ENCODE peak calls at places on chromosome 4, in four cellular contexts. B, F, J and N are unnamed samples.

GRCh38 chr4:21879187-21879586 is 69.4 kb downstream of the KCNIP4 start:
- DNase-seq in B (peak), F (no peak), J (no peak), N (peak)

GRCh38 chr4:126777649-126778048 is 855.1 kb upstream of the INTU start:
- DNase-seq in B (no peak), F (peak), J (no peak), N (peak)

GRCh38 chr4:55554453-55555030 is 7.8 kb upstream of the CLOCK start:
- DNase-seq in B (peak), F (no peak), J (peak), N (peak)

GRCh38 chr4:143531368-143531767 is 17.9 kb downstream of the SMARCA5 start:
- DNase-seq in B (peak), F (peak), J (no peak), N (peak)

GRCh38 chr4:21811576-21811975 is 137.0 kb downstream of the KCNIP4 start:
- DNase-seq in B (peak), F (no peak), J (no peak), N (no peak)

GRCh38 chr4:110442309-110442708 is 33.6 kb upstream of the ENPEP start:
- DNase-seq in B (no peak), F (no peak), J (no peak), N (no peak)

GRCh38 chr4:156633846-156634245 is 337.8 kb downstream of the PDGFC start:
- DNase-seq in B (no peak), F (no peak), J (no peak), N (no peak)

GRCh38 chr4:160129439-160129838 is 1026.6 kb downstream of the RAPGEF2 start:
- DNase-seq in B (no peak), F (no peak), J (peak), N (no peak)

GRCh38 chr4:72112514-72113156 is 80.8 kb downstream of the NPFFR2 start:
- DNase-seq in B (peak), F (peak), J (peak), N (peak)

GRCh38 chr4:41977709-41978108 is 3.8 kb upstream of the DCAF4L1 start:
- DNase-seq in B (no peak), F (no peak), J (no peak), N (peak)

GRCh38 chr4:87423313-87424031 is 1.1 kb downstream of the NUDT9 start:
- DNase-seq in B (no peak), F (no peak), J (no peak), N (no peak)

GRCh38 chr4:110085131-110085530 is 113.3 kb downstream of the ELOVL6 start:
- DNase-seq in B (peak), F (peak), J (no peak), N (peak)

GRCh38 chr4:795726-796119 is 30.2 kb downstream of the CPLX1 start:
- DNase-seq in B (no peak), F (no peak), J (no peak), N (no peak)

GRCh38 chr4:16259531-16260246 is 33.4 kb upstream of the TAPT1 start:
- DNase-seq in B (no peak), F (no peak), J (no peak), N (peak)

GRCh38 chr4:85708468-85708867 is 233.5 kb downstream of the ARHGAP24 start:
- DNase-seq in B (no peak), F (peak), J (no peak), N (no peak)

GRCh38 chr4:148868207-148868606 is 426.0 kb upstream of the NR3C2 start:
- DNase-seq in B (no peak), F (no peak), J (no peak), N (peak)

GRCh38 chr4:52234539-52235174 is 183.6 kb downstream of the SPATA18 start:
- DNase-seq in B (peak), F (peak), J (peak), N (no peak)

GRCh38 chr4:169810325-169811323 is 52.9 kb upstream of the HPF1 start:
- DNase-seq in B (peak), F (peak), J (peak), N (peak)

GRCh38 chr4:185811509-185812364 is at the start of gene SORBS2:
- DNase-seq in B (peak), F (peak), J (no peak), N (peak)

GRCh38 chr4:188879598-188879997 is 740.4 kb downstream of the TRIML1 start:
- DNase-seq in B (no peak), F (no peak), J (no peak), N (no peak)

GRCh38 chr4:13917010-13917409 is 289.5 kb upstream of the BOD1L1 start:
- DNase-seq in B (no peak), F (no peak), J (no peak), N (peak)

GRCh38 chr4:180437601-180438000 is 1805.6 kb upstream of the TENM3 start:
- DNase-seq in B (no peak), F (no peak), J (no peak), N (no peak)

GRCh38 chr4:184280591-184281071 is 63.0 kb upstream of the ENPP6 start:
- DNase-seq in B (peak), F (no peak), J (no peak), N (no peak)

GRCh38 chr4:109323348-109323747 is 20.9 kb upstream of the COL25A1 start:
- DNase-seq in B (no peak), F (no peak), J (no peak), N (no peak)

GRCh38 chr4:1026115-1026514 is 14.7 kb downstream of the FGFRL1 start:
- DNase-seq in B (no peak), F (no peak), J (no peak), N (no peak)

GRCh38 chr4:107034982-107035710 is 967 bp downstream of the DKK2 start:
- DNase-seq in B (no peak), F (peak), J (no peak), N (peak)
- H3K4me3 ChIP-seq in B (no peak), F (peak), J (no peak), N (peak)

DNA sequence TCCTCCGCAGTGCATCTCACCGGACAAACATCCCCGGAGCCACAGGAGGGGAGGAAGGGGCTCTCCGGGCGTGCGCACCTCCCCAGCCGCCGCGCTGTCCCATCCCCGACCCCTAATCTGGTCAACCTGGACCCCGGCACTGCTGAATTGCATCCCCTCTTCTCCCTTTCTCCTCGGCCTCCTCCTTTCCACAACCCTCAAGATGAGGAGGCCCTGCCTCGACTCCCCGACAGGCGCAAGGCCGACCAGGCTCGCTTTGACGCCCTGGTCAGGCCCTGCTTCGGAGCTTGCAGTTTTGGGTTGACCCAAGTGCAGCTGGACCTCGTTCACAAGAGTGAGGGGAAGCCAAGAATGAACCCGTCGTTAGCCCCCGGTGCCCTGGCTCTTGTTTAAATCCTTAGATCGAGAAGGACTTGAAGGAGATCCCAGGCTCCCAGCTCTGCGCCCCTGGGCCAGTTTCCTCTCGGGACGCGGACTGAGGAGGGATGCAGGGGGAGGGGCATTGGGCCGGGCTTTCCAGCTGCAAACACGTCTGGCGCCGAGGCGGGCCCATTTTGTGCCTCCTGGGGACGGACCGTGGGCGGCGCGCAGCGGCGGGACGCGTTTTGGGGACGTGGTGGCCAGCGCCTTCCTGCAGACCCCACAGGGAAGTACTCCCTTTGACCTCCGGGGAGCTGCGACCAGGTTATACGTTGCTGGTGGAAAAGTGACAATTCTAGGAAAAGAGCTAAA is 2.5 kb downstream of the PDGFRA start:
- DNase-seq in B (no peak), F (no peak), J (no peak), N (peak)
- TF ChIP-seq EZH2 in B (no peak), F (peak), J (no peak), N (no peak)

GRCh38 chr4:108172231-108172779 is 3.6 kb upstream of the LEF1 start:
- DNase-seq in B (no peak), F (no peak), J (no peak), N (peak)
- TF ChIP-seq CTCF in B (no peak), F (no peak), J (no peak), N (no peak)

DNA sequence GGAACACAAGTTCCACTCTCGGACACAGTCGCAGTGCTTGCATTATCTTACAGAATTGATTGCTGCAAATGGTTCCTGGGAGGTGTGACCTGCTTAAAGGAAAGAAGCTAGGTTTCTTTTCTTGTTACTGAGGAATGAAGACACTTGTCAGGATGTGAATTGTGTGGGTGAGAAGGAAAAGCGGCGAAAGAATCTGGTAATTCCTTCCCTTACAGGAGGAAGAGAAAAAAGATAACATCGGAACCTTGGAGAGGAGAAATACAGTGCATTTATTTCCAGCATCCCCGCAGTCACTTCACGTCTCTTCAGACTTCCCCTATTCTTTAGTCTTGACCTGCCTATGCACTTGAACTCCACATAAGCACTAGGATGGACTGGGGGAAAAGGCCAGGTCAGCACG is 389 bp upstream of the CCSER1 start:
- DNase-seq in B (no peak), F (no peak), J (no peak), N (peak)
- H3K4me3 ChIP-seq in B (no peak), F (no peak), J (peak), N (no peak)